ENCODE peak calls at places on chromosomes 3 and 15, in five cellular contexts. H is lower lobe of right lung, X is heart left ventricle, Y is mesenchymal stem cell, N is neuronal stem cell. D is an unnamed sample.

GRCh38 chr3:52407779-52408178 is 37.1 kb downstream of the SEMA3G start:
- DNase-seq in H (no peak), X (no peak), Y (no peak), N (no peak), D (no peak)

GRCh38 chr15:29268706-29269484 is 727 bp downstream of the NSMCE3 start:
- DNase-seq in H (peak; percentile 59), X (peak; percentile 66), Y (peak; percentile 61), N (peak; percentile 8), D (peak; percentile 49)

GRCh38 chr3:52570076-52570475 is 33.7 kb downstream of the UQCC5 start:
- DNase-seq in H (no peak), X (no peak), Y (peak; percentile 3), N (no peak), D (no peak)

GRCh38 chr15:53880353-53880752 is 97.9 kb upstream of the UNC13C start:
- DNase-seq in H (no peak), X (no peak), Y (no peak), N (no peak), D (no peak)

GRCh38 chr3:175702956-175703355 is 843.8 kb downstream of the NAALADL2 start:
- DNase-seq in H (no peak), X (no peak), Y (no peak), N (no peak), D (no peak)

GRCh38 chr3:38690185-38690584 is 40.7 kb upstream of the SCN5A start:
- DNase-seq in H (no peak), X (no peak), Y (no peak), N (no peak), D (no peak)

GRCh38 chr3:130821821-130822220 is 72.1 kb upstream of the ATP2C1 start:
- DNase-seq in H (no peak), X (no peak), Y (no peak), N (no peak), D (no peak)

GRCh38 chr3:51968175-51968681 is 974 bp upstream of the PCBP4 start:
- DNase-seq in H (no peak), X (no peak), Y (no peak), N (peak; percentile 79), D (no peak)

GRCh38 chr15:42507514-42507913 is 12.1 kb downstream of the SNAP23 start:
- DNase-seq in H (no peak), X (no peak), Y (no peak), N (no peak), D (no peak)

GRCh38 chr3:110576962-110577361 is 494.7 kb upstream of the NECTIN3 start:
- DNase-seq in H (no peak), X (no peak), Y (peak; percentile 82), N (peak; percentile 49), D (no peak)

GRCh38 chr3:189305412-189305811 is 133.6 kb downstream of the TPRG1 start:
- DNase-seq in H (no peak), X (no peak), Y (no peak), N (no peak), D (no peak)

GRCh38 chr3:48503406-48504050 is 446 bp downstream of the SHISA5 start:
- DNase-seq in H (peak; percentile 53), X (peak; percentile 72), Y (peak; percentile 66), N (peak; percentile 33), D (no peak)

GRCh38 chr15:68126415-68126814 is 72.3 kb downstream of the PIAS1 start:
- DNase-seq in H (peak; percentile 48), X (no peak), Y (no peak), N (no peak), D (peak; percentile 55)

GRCh38 chr3:11239796-11240195 is 32.4 kb upstream of the ATG7 start:
- DNase-seq in H (no peak), X (no peak), Y (no peak), N (no peak), D (no peak)

GRCh38 chr15:98723195-98723594 is 74.9 kb downstream of the IGF1R start:
- DNase-seq in H (no peak), X (no peak), Y (no peak), N (no peak), D (no peak)

GRCh38 chr3:179037361-179037760 is 34.2 kb downstream of the ZMAT3 start:
- DNase-seq in H (no peak), X (peak; percentile 75), Y (peak; percentile 77), N (no peak), D (no peak)

GRCh38 chr15:37098468-37099320 is 1.7 kb downstream of the MEIS2 start:
- DNase-seq in H (no peak), X (no peak), Y (peak; percentile 46), N (peak; percentile 31), D (peak; percentile 42)

GRCh38 chr3:179148446-179149238 is 485 bp downstream of the PIK3CA start:
- DNase-seq in H (peak; percentile 67), X (peak; percentile 79), Y (peak; percentile 65), N (peak; percentile 41), D (peak; percentile 53)

GRCh38 chr3:38479431-38480092 is 16.6 kb upstream of the EXOG start:
- DNase-seq in H (peak; percentile 65), X (peak; percentile 81), Y (peak; percentile 65), N (no peak), D (peak; percentile 72)

GRCh38 chr3:105747621-105748165 is 121.1 kb downstream of the CBLB start:
- DNase-seq in H (no peak), X (no peak), Y (no peak), N (no peak), D (no peak)

GRCh38 chr3:117853923-117854322 is 1144.3 kb downstream of the TUSC7 start:
- DNase-seq in H (no peak), X (no peak), Y (peak; percentile 89), N (no peak), D (no peak)

GRCh38 chr3:70248856-70249255 is 63.6 kb downstream of the MDFIC2 start:
- DNase-seq in H (no peak), X (no peak), Y (no peak), N (no peak), D (no peak)

GRCh38 chr3:12628813-12629212 is 35.1 kb downstream of the RAF1 start:
- DNase-seq in H (no peak), X (no peak), Y (no peak), N (no peak), D (no peak)

GRCh38 chr3:177057768-177058167 is 139.5 kb downstream of the TBL1XR1 start:
- DNase-seq in H (no peak), X (no peak), Y (no peak), N (no peak), D (peak; percentile 67)

GRCh38 chr15:39479916-39480315 is 101.0 kb upstream of the THBS1 start:
- DNase-seq in H (no peak), X (no peak), Y (no peak), N (no peak), D (no peak)

GRCh38 chr3:102473648-102474047 is 38.8 kb downstream of the ZPLD1 start:
- DNase-seq in H (no peak), X (no peak), Y (no peak), N (no peak), D (no peak)

GRCh38 chr15:74233864-74234597 is 2.1 kb upstream of the CCDC33 start:
- DNase-seq in H (no peak), X (no peak), Y (no peak), N (no peak), D (no peak)

DNA sequence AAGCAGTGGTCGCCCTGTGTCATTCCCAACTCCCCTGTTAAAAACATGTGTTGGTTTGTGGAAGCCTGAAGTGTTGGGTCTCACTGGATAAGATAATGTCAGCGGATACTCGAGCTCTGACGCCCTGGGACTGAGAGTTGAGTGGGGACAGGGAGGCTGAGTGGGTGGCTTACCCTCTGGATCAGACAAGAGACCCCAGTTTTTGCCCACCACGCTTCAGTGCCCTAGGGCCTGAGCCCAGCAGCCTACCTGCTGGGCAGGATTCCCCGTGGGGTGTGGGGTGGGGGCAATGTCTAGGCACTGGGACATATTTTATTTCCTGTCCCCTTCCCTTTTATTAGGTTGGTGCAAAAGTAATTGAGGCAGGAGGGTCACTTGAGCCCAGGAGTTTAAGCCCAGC is 75.0 kb downstream of the SMAD6 start:
- DNase-seq in H (no peak), X (no peak), Y (no peak), N (no peak), D (no peak)
- H3K4me1 ChIP-seq in H (peaks cover 37% of the 10 kb centered on the region), X (peaks cover 40% of the 10 kb centered on the region), Y (peaks cover 70% of the 10 kb centered on the region), N (peaks cover 34% of the 10 kb centered on the region), D (peaks cover 7% of the 10 kb centered on the region)

GRCh38 chr3:127020543-127020942 is 37.6 kb downstream of the PLXNA1 start:
- DNase-seq in H (no peak), X (no peak), Y (no peak), N (no peak), D (no peak)
- H3K27ac ChIP-seq in H (no peak overlapping the region), X (no peak overlapping the region), Y (no peak overlapping the region), N (no peak overlapping the region), D (no peak overlapping the region)

GRCh38 chr3:128122013-128122412 is 1.6 kb downstream of the RUVBL1 start:
- DNase-seq in H (no peak), X (no peak), Y (no peak), N (no peak), D (no peak)
- H3K4me3 ChIP-seq in H (no peak overlapping the region), X (no peak overlapping the region), Y (no peak overlapping the region), N (no peak overlapping the region), D (no peak overlapping the region)

DNA sequence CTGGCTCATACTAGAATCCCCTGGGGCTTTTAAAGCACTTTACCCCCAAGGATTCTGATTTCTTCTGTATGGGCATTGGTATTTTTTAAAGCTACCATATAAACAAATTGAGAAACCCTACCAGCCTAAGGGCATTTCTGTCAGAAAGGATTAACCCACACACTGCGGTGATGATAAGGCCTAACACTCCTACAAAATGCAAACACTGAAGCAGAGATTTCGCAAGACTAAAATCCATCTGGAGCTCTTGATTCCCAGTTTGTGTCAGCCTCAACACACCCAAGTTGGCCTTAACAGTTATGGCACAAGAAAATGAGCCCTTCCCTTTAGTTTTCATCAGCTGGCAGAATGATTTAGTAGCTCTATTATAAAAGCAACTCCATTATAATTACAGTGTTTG is 441.4 kb downstream of the FHIT start:
- DNase-seq in H (no peak), X (no peak), Y (peak; percentile 44), N (no peak), D (peak; percentile 4)
- H3K4me1 ChIP-seq in H (no peaks in the 10 kb centered on the region), X (no peaks in the 10 kb centered on the region), Y (no peaks in the 10 kb centered on the region), N (no peaks in the 10 kb centered on the region), D (no peaks in the 10 kb centered on the region)

GRCh38 chr3:46935168-46935858 is 41.2 kb downstream of the CCDC12 start:
- DNase-seq in H (peak; percentile 76), X (peak; percentile 78), Y (peak; percentile 97), N (peak; percentile 67), D (peak; percentile 93)

GRCh38 chr3:46935989-46936620 is 40.4 kb downstream of the CCDC12 start:
- DNase-seq in H (peak; percentile 49), X (no peak), Y (no peak), N (no peak), D (no peak)

GRCh38 chr3:46938118-46938517 is 38.4 kb downstream of the CCDC12 start:
- DNase-seq in H (no peak), X (no peak), Y (no peak), N (no peak), D (no peak)

GRCh38 chr3:46934508-46935167 is 41.9 kb downstream of the CCDC12 start:
- DNase-seq in H (peak; percentile 68), X (peak; percentile 82), Y (peak; percentile 61), N (no peak), D (no peak)

GRCh38 chr3:46936733-46937250 is 39.8 kb downstream of the CCDC12 start:
- DNase-seq in H (peak; percentile 24), X (no peak), Y (peak; percentile 66), N (no peak), D (no peak)
- H3K27ac ChIP-seq in H (peak overlapping the region; percentile 66), X (peak overlapping the region; percentile 90), Y (peak overlapping the region; percentile 10), N (no peak overlapping the region), D (no peak overlapping the region)

DNA sequence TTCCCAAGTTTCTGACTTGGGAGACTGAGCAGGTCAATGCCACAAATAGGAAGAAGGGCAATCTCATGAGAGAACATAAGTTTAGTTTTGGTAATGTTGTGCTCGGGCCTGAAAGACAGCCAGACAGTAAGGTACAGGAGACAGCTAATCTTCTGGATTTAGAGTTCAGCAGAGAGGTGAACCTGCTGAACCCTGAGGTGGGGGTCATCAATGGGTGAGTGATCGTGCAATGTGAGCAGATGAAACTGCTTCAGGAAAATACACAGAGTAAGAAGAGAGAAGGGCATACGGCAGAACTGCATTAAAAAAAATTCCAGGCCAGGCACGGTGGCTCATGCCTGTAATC is 23.3 kb downstream of the RUBCN start:
- DNase-seq in H (no peak), X (no peak), Y (no peak), N (no peak), D (no peak)
- H3K4me3 ChIP-seq in H (no peak overlapping the region), X (no peak overlapping the region), Y (no peak overlapping the region), N (no peak overlapping the region), D (no peak overlapping the region)

D was measured in small intestine.